ENCODE peak calls at places on chromosomes 1 and 21, in five cellular contexts. One of them, this sample, is unnamed.

GRCh38 chr1:7885513-7886298 is 32.8 kb upstream of the UTS2 start:
- DNase-seq in spleen: no peak
- DNase-seq in ovary: no peak
- DNase-seq in upper lobe of right lung: peak; percentile 95
- DNase-seq in pancreas: peak; percentile 95
- DNase-seq in this sample: no peak

GRCh38 chr1:86155061-86155806 is 1.3 kb downstream of the COL24A1 start:
- DNase-seq in spleen: peak; percentile 85
- DNase-seq in ovary: no peak
- DNase-seq in upper lobe of right lung: peak; percentile 69
- DNase-seq in pancreas: peak; percentile 65
- DNase-seq in this sample: peak; percentile 43

GRCh38 chr21:43287974-43288755 is 119.4 kb downstream of the CRYAA start:
- DNase-seq in spleen: peak; percentile 63
- DNase-seq in ovary: no peak
- DNase-seq in upper lobe of right lung: peak; percentile 67
- DNase-seq in pancreas: no peak
- DNase-seq in this sample: no peak

GRCh38 chr1:151611288-151611790 is 511 bp upstream of the SNX27 start:
- DNase-seq in spleen: no peak
- DNase-seq in ovary: peak; percentile 12
- DNase-seq in upper lobe of right lung: no peak
- DNase-seq in pancreas: no peak
- DNase-seq in this sample: peak; percentile 87

GRCh38 chr1:41743361-41743760 is 175.4 kb downstream of the HIVEP3 start:
- DNase-seq in spleen: no peak
- DNase-seq in ovary: no peak
- DNase-seq in upper lobe of right lung: no peak
- DNase-seq in pancreas: no peak
- DNase-seq in this sample: no peak

GRCh38 chr1:67514299-67514698 is 84.1 kb upstream of the SERBP1 start:
- DNase-seq in spleen: no peak
- DNase-seq in ovary: no peak
- DNase-seq in upper lobe of right lung: no peak
- DNase-seq in pancreas: no peak
- DNase-seq in this sample: no peak

GRCh38 chr1:157429841-157430240 is 122.5 kb downstream of the FCRL5 start:
- DNase-seq in spleen: no peak
- DNase-seq in ovary: no peak
- DNase-seq in upper lobe of right lung: no peak
- DNase-seq in pancreas: no peak
- DNase-seq in this sample: peak; percentile 67

GRCh38 chr1:245860681-245861552 is 646.2 kb downstream of the SMYD3 start:
- DNase-seq in spleen: no peak
- DNase-seq in ovary: no peak
- DNase-seq in upper lobe of right lung: no peak
- DNase-seq in pancreas: no peak
- DNase-seq in this sample: peak; percentile 95

GRCh38 chr21:26153758-26154157 is 16.8 kb downstream of the APP start:
- DNase-seq in spleen: no peak
- DNase-seq in ovary: no peak
- DNase-seq in upper lobe of right lung: no peak
- DNase-seq in pancreas: no peak
- DNase-seq in this sample: no peak

GRCh38 chr1:72891976-72892375 is 609.6 kb upstream of the NEGR1 start:
- DNase-seq in spleen: no peak
- DNase-seq in ovary: no peak
- DNase-seq in upper lobe of right lung: no peak
- DNase-seq in pancreas: no peak
- DNase-seq in this sample: no peak

GRCh38 chr1:218165687-218166088 is 119.4 kb upstream of the RRP15 start:
- DNase-seq in spleen: no peak
- DNase-seq in ovary: no peak
- DNase-seq in upper lobe of right lung: no peak
- DNase-seq in pancreas: no peak
- DNase-seq in this sample: no peak

GRCh38 chr1:192730206-192730605 is 78.6 kb upstream of the RGS2 start:
- DNase-seq in spleen: no peak
- DNase-seq in ovary: no peak
- DNase-seq in upper lobe of right lung: no peak
- DNase-seq in pancreas: no peak
- DNase-seq in this sample: peak; percentile 68

GRCh38 chr1:240385985-240386978 is 225.7 kb downstream of the GREM2 start:
- DNase-seq in spleen: no peak
- DNase-seq in ovary: no peak
- DNase-seq in upper lobe of right lung: no peak
- DNase-seq in pancreas: no peak
- DNase-seq in this sample: peak; percentile 78

GRCh38 chr1:109824349-109825115 is 60.8 kb upstream of the EPS8L3 start:
- DNase-seq in spleen: no peak
- DNase-seq in ovary: no peak
- DNase-seq in upper lobe of right lung: no peak
- DNase-seq in pancreas: no peak
- DNase-seq in this sample: no peak

GRCh38 chr1:2466834-2467554 is 9.1 kb upstream of the PLCH2 start:
- DNase-seq in spleen: no peak
- DNase-seq in ovary: no peak
- DNase-seq in upper lobe of right lung: no peak
- DNase-seq in pancreas: no peak
- DNase-seq in this sample: no peak

GRCh38 chr1:184859381-184860105 is 104.9 kb upstream of the EDEM3 start:
- DNase-seq in spleen: no peak
- DNase-seq in ovary: no peak
- DNase-seq in upper lobe of right lung: no peak
- DNase-seq in pancreas: no peak
- DNase-seq in this sample: no peak
- H3K4me1 ChIP-seq in spleen: no peaks in the 10 kb centered on the region
- H3K4me1 ChIP-seq in ovary: no peaks in the 10 kb centered on the region
- H3K4me1 ChIP-seq in upper lobe of right lung: peaks cover 5% of the 10 kb centered on the region
- H3K4me1 ChIP-seq in pancreas: peaks cover 85% of the 10 kb centered on the region
- H3K4me1 ChIP-seq in this sample: no peaks in the 10 kb centered on the region

GRCh38 chr1:38015978-38016640 is 3.6 kb downstream of the UTP11 start:
- DNase-seq in spleen: no peak
- DNase-seq in ovary: no peak
- DNase-seq in upper lobe of right lung: peak; percentile 9
- DNase-seq in pancreas: peak; percentile 17
- DNase-seq in this sample: peak; percentile 82

GRCh38 chr1:38022810-38023209 is 10.3 kb downstream of the UTP11 start:
- DNase-seq in spleen: no peak
- DNase-seq in ovary: no peak
- DNase-seq in upper lobe of right lung: no peak
- DNase-seq in pancreas: no peak
- DNase-seq in this sample: no peak

GRCh38 chr1:38021969-38022368 is 9.4 kb downstream of the UTP11 start:
- DNase-seq in spleen: no peak
- DNase-seq in ovary: no peak
- DNase-seq in upper lobe of right lung: no peak
- DNase-seq in pancreas: no peak
- DNase-seq in this sample: no peak

GRCh38 chr1:38020361-38020760 is 7.8 kb downstream of the UTP11 start:
- DNase-seq in spleen: no peak
- DNase-seq in ovary: no peak
- DNase-seq in upper lobe of right lung: no peak
- DNase-seq in pancreas: no peak
- DNase-seq in this sample: no peak

GRCh38 chr1:38018864-38019343 is 6.4 kb downstream of the UTP11 start:
- DNase-seq in spleen: no peak
- DNase-seq in ovary: no peak
- DNase-seq in upper lobe of right lung: no peak
- DNase-seq in pancreas: no peak
- DNase-seq in this sample: peak; percentile 26
- H3K27ac ChIP-seq in spleen: no peak overlapping the region
- H3K27ac ChIP-seq in ovary: no peak overlapping the region
- H3K27ac ChIP-seq in upper lobe of right lung: no peak overlapping the region
- H3K27ac ChIP-seq in pancreas: no peak overlapping the region
- H3K27ac ChIP-seq in this sample: no peak overlapping the region

GRCh38 chr1:234763361-234763760 is 153.4 kb upstream of the IRF2BP2 start:
- DNase-seq in spleen: no peak
- DNase-seq in ovary: no peak
- DNase-seq in upper lobe of right lung: no peak
- DNase-seq in pancreas: no peak
- DNase-seq in this sample: no peak

GRCh38 chr1:234765672-234766071 is 155.7 kb upstream of the IRF2BP2 start:
- DNase-seq in spleen: no peak
- DNase-seq in ovary: no peak
- DNase-seq in upper lobe of right lung: no peak
- DNase-seq in pancreas: no peak
- DNase-seq in this sample: no peak

GRCh38 chr1:234765181-234765580 is 155.2 kb upstream of the IRF2BP2 start:
- DNase-seq in spleen: no peak
- DNase-seq in ovary: no peak
- DNase-seq in upper lobe of right lung: no peak
- DNase-seq in pancreas: no peak
- DNase-seq in this sample: no peak

GRCh38 chr1:234760303-234760723 is 150.3 kb upstream of the IRF2BP2 start:
- DNase-seq in spleen: no peak
- DNase-seq in ovary: no peak
- DNase-seq in upper lobe of right lung: no peak
- DNase-seq in pancreas: no peak
- DNase-seq in this sample: no peak

DNA sequence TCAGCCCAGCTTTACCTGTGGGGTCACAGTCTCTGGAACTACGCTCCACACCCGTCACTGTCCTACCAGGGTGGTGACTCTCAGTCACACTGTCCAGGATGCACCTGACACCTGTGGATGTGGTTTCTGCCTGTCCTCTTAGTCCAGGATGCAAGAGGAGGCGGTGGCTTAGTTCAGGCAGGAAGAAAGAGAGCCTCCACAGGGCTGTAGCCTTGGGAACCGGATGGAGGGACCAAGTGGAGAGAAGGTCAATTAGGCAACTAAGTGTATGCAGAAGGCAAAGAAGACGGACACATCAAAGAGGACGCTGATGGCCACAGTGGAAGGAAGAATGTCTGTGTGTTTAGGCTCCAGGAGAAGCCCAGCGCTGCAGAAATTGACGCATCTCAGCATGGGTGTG is 153.9 kb upstream of the IRF2BP2 start:
- DNase-seq in spleen: no peak
- DNase-seq in ovary: no peak
- DNase-seq in upper lobe of right lung: no peak
- DNase-seq in pancreas: no peak
- DNase-seq in this sample: no peak
- H3K4me1 ChIP-seq in spleen: peaks cover 11% of the 10 kb centered on the region
- H3K4me1 ChIP-seq in ovary: no peaks in the 10 kb centered on the region
- H3K4me1 ChIP-seq in upper lobe of right lung: peaks cover 7% of the 10 kb centered on the region
- H3K4me1 ChIP-seq in pancreas: peaks cover 4% of the 10 kb centered on the region
- H3K4me1 ChIP-seq in this sample: no peaks in the 10 kb centered on the region

GRCh38 chr1:17079140-17079868 is 25.5 kb upstream of the SDHB start:
- DNase-seq in spleen: no peak
- DNase-seq in ovary: no peak
- DNase-seq in upper lobe of right lung: no peak
- DNase-seq in pancreas: no peak
- DNase-seq in this sample: no peak
- H3K27ac ChIP-seq in spleen: no peak overlapping the region
- H3K27ac ChIP-seq in ovary: no peak overlapping the region
- H3K27ac ChIP-seq in upper lobe of right lung: no peak overlapping the region
- H3K27ac ChIP-seq in pancreas: no peak overlapping the region
- H3K27ac ChIP-seq in this sample: no peak overlapping the region

GRCh38 chr1:172699111-172699510 is 40.2 kb downstream of the FASLG start:
- DNase-seq in spleen: peak; percentile 74
- DNase-seq in ovary: no peak
- DNase-seq in upper lobe of right lung: no peak
- DNase-seq in pancreas: no peak
- DNase-seq in this sample: no peak

GRCh38 chr1:172697463-172698100 is 38.7 kb downstream of the FASLG start:
- DNase-seq in spleen: no peak
- DNase-seq in ovary: no peak
- DNase-seq in upper lobe of right lung: no peak
- DNase-seq in pancreas: no peak
- DNase-seq in this sample: no peak

GRCh38 chr1:172698224-172698623 is 39.3 kb downstream of the FASLG start:
- DNase-seq in spleen: no peak
- DNase-seq in ovary: no peak
- DNase-seq in upper lobe of right lung: no peak
- DNase-seq in pancreas: no peak
- DNase-seq in this sample: no peak

GRCh38 chr1:172704003-172704402 is 45.1 kb downstream of the FASLG start:
- DNase-seq in spleen: no peak
- DNase-seq in ovary: no peak
- DNase-seq in upper lobe of right lung: no peak
- DNase-seq in pancreas: no peak
- DNase-seq in this sample: no peak

GRCh38 chr1:172699695-172700094 is 40.8 kb downstream of the FASLG start:
- DNase-seq in spleen: no peak
- DNase-seq in ovary: no peak
- DNase-seq in upper lobe of right lung: no peak
- DNase-seq in pancreas: no peak
- DNase-seq in this sample: peak; percentile 60
- H3K4me1 ChIP-seq in spleen: peaks cover 28% of the 10 kb centered on the region
- H3K4me1 ChIP-seq in ovary: no peaks in the 10 kb centered on the region
- H3K4me1 ChIP-seq in upper lobe of right lung: no peaks in the 10 kb centered on the region
- H3K4me1 ChIP-seq in pancreas: no peaks in the 10 kb centered on the region
- H3K4me1 ChIP-seq in this sample: peaks cover 4% of the 10 kb centered on the region

GRCh38 chr1:56537660-56538059 is 41.7 kb downstream of the PLPP3 start:
- DNase-seq in spleen: no peak
- DNase-seq in ovary: no peak
- DNase-seq in upper lobe of right lung: no peak
- DNase-seq in pancreas: no peak
- DNase-seq in this sample: no peak
- H3K27ac ChIP-seq in spleen: no peak overlapping the region
- H3K27ac ChIP-seq in ovary: no peak overlapping the region
- H3K27ac ChIP-seq in upper lobe of right lung: no peak overlapping the region
- H3K27ac ChIP-seq in pancreas: no peak overlapping the region
- H3K27ac ChIP-seq in this sample: no peak overlapping the region

DNA sequence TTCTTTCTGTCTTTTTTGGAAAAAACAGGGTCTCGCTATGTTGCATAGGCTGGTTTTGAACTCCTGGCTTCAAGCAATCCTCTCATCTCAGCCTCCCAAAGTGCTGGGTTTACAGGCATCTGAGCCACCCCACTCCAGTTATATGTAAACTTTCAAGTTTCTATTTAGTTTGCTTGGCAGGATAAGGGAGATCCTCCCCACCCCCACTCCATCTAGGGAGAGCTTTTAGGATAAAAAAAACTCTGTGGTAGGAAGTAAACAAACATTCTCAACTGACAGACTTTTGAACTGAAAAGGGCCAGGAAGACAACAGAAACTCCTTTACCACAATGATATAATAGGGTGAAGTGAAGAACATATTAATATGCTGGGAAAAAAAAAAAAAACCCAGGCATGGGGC is 41.0 kb upstream of the ZNF326 start:
- DNase-seq in spleen: no peak
- DNase-seq in ovary: no peak
- DNase-seq in upper lobe of right lung: no peak
- DNase-seq in pancreas: no peak
- DNase-seq in this sample: no peak
- H3K4me1 ChIP-seq in spleen: no peaks in the 10 kb centered on the region
- H3K4me1 ChIP-seq in ovary: no peaks in the 10 kb centered on the region
- H3K4me1 ChIP-seq in upper lobe of right lung: no peaks in the 10 kb centered on the region
- H3K4me1 ChIP-seq in pancreas: peaks cover 11% of the 10 kb centered on the region
- H3K4me1 ChIP-seq in this sample: no peaks in the 10 kb centered on the region

This sample was measured in cardiac muscle cell.